ENCODE peak calls at places on chromosomes 13 and 19, in nine cellular contexts. C, E, Q, H, J, F, N, B and U are unnamed samples.

GRCh38 chr13:81104316-81104715 is 763.4 kb upstream of the SPRY2 start:
- DNase-seq in Q (no peak), E (no peak), H (no peak), N (no peak), F (no peak), B (no peak), C (no peak), J (no peak), U (no peak)

GRCh38 chr19:31470229-31470939 is 121.1 kb upstream of the TSHZ3 start:
- DNase-seq in B (no peak), C (no peak), N (no peak), J (no peak), F (no peak), E (no peak), Q (no peak), H (no peak), U (no peak)

GRCh38 chr19:14460935-14461334 is 14.2 kb downstream of the PTGER1 start:
- DNase-seq in H (no peak), F (no peak), J (no peak), B (no peak), E (no peak), C (no peak), N (no peak), Q (no peak), U (no peak)

GRCh38 chr13:31261241-31261640 is 61.5 kb downstream of the B3GLCT start:
- DNase-seq in H (no peak), E (no peak), F (no peak), J (no peak), Q (no peak), B (no peak), N (no peak), C (no peak), U (no peak)

GRCh38 chr13:66329988-66330429 is 900.1 kb downstream of the PCDH9 start:
- DNase-seq in B (no peak), E (no peak), Q (no peak), N (no peak), C (no peak), J (no peak), H (no peak), F (no peak), U (no peak)

GRCh38 chr13:102220681-102221228 is 181.1 kb downstream of the FGF14 start:
- DNase-seq in N (no peak), H (no peak), B (no peak), C (no peak), J (no peak), E (no peak), F (no peak), Q (no peak), U (no peak)

GRCh38 chr19:2798733-2799132 is 13.4 kb downstream of the THOP1 start:
- DNase-seq in Q (no peak), J (no peak), N (no peak), H (no peak), F (no peak), E (no peak), B (no peak), C (no peak), U (no peak)

GRCh38 chr19:18674616-18675015 is 8.9 kb upstream of the CRTC1 start:
- DNase-seq in F (no peak), N (no peak), C (no peak), B (no peak), J (no peak), Q (no peak), E (no peak), H (no peak), U (no peak)

GRCh38 chr13:82647540-82647939 is 1234.7 kb downstream of the SLITRK1 start:
- DNase-seq in E (no peak), F (no peak), H (no peak), C (no peak), J (no peak), N (no peak), B (no peak), Q (no peak), U (no peak)

GRCh38 chr13:74886496-74886895 is 595.5 kb downstream of the TBC1D4 start:
- DNase-seq in Q (no peak), J (no peak), B (no peak), E (no peak), C (no peak), H (no peak), F (no peak), N (no peak), U (no peak)

GRCh38 chr19:14786421-14786851 is 8.1 kb upstream of the ADGRE2 start:
- DNase-seq in N (no peak), H (peak), Q (no peak), B (peak), J (peak), C (no peak), E (peak), F (no peak), U (no peak)

GRCh38 chr19:39858541-39858940 is 12.4 kb upstream of the FBL start:
- DNase-seq in E (no peak), F (no peak), H (peak), B (peak), Q (no peak), N (no peak), C (no peak), J (no peak), U (no peak)

GRCh38 chr13:65825039-65825438 is 1405.1 kb downstream of the PCDH9 start:
- DNase-seq in Q (no peak), N (no peak), H (no peak), J (no peak), B (no peak), C (no peak), E (no peak), F (no peak), U (no peak)

GRCh38 chr19:50820086-50820485 is 3.5 kb downstream of the KLK1 start:
- DNase-seq in E (no peak), C (no peak), Q (no peak), N (no peak), B (no peak), F (no peak), J (peak), H (no peak), U (no peak)

GRCh38 chr19:56294557-56294956 is 20.1 kb downstream of the ZSCAN5A start:
- DNase-seq in B (no peak), Q (no peak), J (no peak), H (no peak), C (no peak), F (no peak), E (no peak), N (no peak), U (no peak)

GRCh38 chr13:48875071-48875470 is 100.6 kb upstream of the FNDC3A start:
- DNase-seq in N (no peak), B (no peak), E (no peak), J (no peak), C (no peak), F (no peak), H (no peak), Q (no peak), U (no peak)

GRCh38 chr13:48874165-48874564 is 101.5 kb upstream of the FNDC3A start:
- DNase-seq in F (no peak), B (no peak), Q (no peak), E (no peak), J (no peak), C (no peak), H (no peak), N (no peak), U (no peak)

GRCh38 chr13:48876289-48876688 is 99.4 kb upstream of the FNDC3A start:
- DNase-seq in H (no peak), N (no peak), E (no peak), Q (no peak), C (no peak), F (no peak), J (no peak), B (no peak), U (no peak)

GRCh38 chr13:48873081-48873480 is 102.6 kb upstream of the FNDC3A start:
- DNase-seq in H (no peak), J (no peak), B (no peak), C (no peak), N (no peak), Q (no peak), F (no peak), E (no peak), U (no peak)

DNA sequence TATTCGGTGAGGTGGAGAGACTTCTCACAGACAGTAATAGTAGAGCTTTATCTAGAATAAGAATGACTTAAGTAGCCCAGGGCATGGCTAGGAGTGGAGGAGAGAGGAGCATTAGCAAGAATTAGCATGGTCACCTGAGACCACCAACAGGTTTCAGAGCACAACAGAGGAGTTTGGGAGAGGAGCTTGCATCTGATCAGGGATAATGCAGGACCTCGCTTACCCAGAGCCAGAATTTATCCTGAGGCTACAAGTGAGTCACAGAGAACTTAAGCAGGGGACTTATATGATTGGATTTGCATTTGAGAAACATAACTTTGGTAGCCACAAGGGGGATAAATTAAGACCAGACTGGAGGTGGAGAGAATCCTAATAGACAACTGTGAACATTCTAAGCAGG is 102.1 kb upstream of the FNDC3A start:
- DNase-seq in B (no peak), Q (no peak), H (no peak), N (no peak), C (no peak), E (no peak), F (no peak), J (no peak), U (no peak)
- TF ChIP-seq CTCF in B (no peak), Q (peak), H (no peak), N (no peak), C (no peak), E (no peak), F (no peak), J (no peak), U (no peak)

DNA sequence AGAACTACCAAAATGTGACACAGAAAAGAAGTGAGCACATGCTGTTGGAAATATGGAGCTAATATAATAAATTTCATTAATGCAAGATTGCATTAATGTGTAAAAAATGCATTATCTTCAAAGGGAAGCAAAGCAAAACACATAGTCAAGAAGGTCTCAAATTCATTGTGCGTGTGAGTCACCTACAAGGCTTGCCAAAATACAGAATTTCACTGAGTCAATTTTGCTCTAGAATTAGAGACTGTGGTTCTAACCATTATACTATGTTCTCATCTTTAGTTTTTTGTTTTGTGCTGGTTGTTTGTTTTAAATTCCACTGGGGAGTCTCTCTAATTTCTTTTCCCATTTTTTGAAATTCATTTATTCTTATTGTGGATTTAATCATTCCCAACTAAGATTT is 149.8 kb upstream of the SLITRK1 start:
- DNase-seq in N (no peak), C (no peak), B (no peak), F (no peak), J (no peak), E (no peak), H (no peak), Q (no peak), U (no peak)
- TF ChIP-seq CTCF in N (no peak), C (no peak), B (no peak), F (no peak), J (no peak), E (no peak), H (no peak), Q (no peak), U (no peak)

GRCh38 chr19:17542042-17542441 is 13.4 kb upstream of the COLGALT1 start:
- DNase-seq in F (no peak), H (no peak), B (no peak), E (no peak), J (no peak), Q (no peak), N (no peak), C (no peak), U (no peak)

GRCh38 chr19:17538684-17539287 is 16.7 kb upstream of the COLGALT1 start:
- DNase-seq in F (no peak), B (no peak), H (no peak), N (no peak), C (no peak), Q (no peak), E (no peak), J (peak), U (no peak)

GRCh38 chr19:17541184-17541759 is 14.2 kb upstream of the COLGALT1 start:
- DNase-seq in C (no peak), E (no peak), Q (no peak), N (no peak), F (no peak), J (no peak), B (no peak), H (no peak), U (no peak)

GRCh38 chr19:17540174-17540573 is 15.3 kb upstream of the COLGALT1 start:
- DNase-seq in B (no peak), F (no peak), Q (no peak), C (no peak), H (peak), N (no peak), E (no peak), J (no peak), U (no peak)

DNA sequence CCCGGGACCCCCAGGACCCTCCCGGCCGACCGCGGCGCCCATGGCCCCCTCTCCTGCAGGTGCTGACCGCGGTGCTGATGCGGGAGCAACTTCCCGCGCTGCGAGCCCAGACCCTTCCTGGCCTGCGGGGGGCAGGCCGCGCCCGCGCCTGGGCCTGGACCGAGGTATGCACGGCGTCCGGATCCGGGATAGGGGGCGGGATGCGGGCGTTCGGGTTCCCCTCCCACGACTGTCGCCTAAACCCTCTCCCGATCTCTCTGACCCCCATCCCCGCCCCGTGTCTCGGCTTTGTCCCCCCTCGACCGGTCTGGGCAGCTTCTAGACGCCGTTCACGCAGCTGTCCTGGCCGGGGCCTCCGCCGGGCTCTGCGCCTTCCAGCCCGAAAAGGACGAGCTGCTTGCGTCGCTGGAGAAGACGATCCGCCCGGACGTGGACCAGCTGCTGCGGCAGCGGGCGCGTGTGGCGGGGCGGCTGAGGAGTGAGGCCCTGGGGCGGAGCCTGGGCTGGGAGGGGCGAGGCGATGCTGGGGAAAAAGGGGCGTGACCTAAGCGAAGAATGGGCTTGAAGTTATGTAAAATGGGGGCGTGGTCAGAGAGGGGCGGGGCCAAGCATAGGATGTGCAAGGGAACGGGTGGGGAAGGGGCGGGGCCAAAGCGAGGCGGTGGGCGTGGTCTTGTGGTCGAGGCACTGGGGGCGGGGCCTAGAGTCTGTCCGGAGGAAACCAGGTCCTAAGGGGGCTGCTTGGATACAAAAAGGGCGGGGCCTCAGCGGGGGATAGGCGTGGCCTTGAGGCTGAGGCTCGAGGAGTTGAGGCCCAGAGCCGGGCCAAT is 15.9 kb upstream of the COLGALT1 start:
- DNase-seq in H (peak), Q (peak), N (peak), F (peak), C (peak), J (peak), B (peak), E (peak), U (peak)
- TF ChIP-seq CTCF in H (peak), Q (peak), N (no peak), F (peak), C (peak), J (no peak), B (peak), E (no peak), U (no peak)

GRCh38 chr13:94660695-94661324 is 51.5 kb downstream of the SOX21 start:
- DNase-seq in J (peak), E (no peak), H (no peak), F (no peak), Q (no peak), C (no peak), B (no peak), N (no peak), U (no peak)
- TF ChIP-seq CTCF in J (peak), E (no peak), H (no peak), F (no peak), Q (peak), C (no peak), B (no peak), N (no peak), U (no peak)

GRCh38 chr19:58554494-58555368 is at the start of gene CHMP2A:
- DNase-seq in N (peak), J (peak), C (peak), E (peak), B (peak), Q (peak), H (peak), F (peak), U (peak)
- TF ChIP-seq CTCF in N (no peak), J (no peak), C (no peak), E (no peak), B (no peak), Q (no peak), H (no peak), F (no peak), U (no peak)

DNA sequence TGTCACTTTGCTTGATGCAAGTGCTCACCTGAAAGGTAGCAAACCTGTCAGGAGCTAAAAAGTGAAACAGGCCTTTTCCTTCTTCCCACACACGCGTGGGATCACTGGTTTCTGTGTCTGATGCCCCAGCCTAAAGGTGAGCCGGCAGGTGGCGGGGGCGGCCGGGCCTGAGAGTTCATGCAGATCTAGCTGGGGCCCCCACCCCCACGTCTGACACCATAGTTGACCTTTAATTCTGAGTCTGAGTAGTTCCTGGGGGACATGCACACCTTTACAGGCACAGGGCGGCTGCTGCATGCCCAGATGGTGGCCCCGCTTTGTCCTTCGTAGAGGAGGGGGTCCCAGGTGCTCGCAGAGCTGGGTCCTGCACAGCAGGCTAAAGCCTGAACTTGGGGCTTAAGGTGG is 345.3 kb downstream of the TEX29 start:
- DNase-seq in C (no peak), E (no peak), F (no peak), B (no peak), H (no peak), J (no peak), Q (no peak), N (no peak), U (no peak)
- TF ChIP-seq CTCF in C (no peak), E (no peak), F (no peak), B (no peak), H (no peak), J (no peak), Q (no peak), N (no peak), U (no peak)

GRCh38 chr19:4597278-4597974 is 37.9 kb upstream of the SEMA6B start:
- DNase-seq in N (no peak), H (no peak), Q (no peak), J (no peak), E (peak), C (no peak), F (no peak), B (no peak), U (no peak)
- TF ChIP-seq CTCF in N (no peak), H (no peak), Q (no peak), J (no peak), E (no peak), C (no peak), F (no peak), B (no peak), U (no peak)

DNA sequence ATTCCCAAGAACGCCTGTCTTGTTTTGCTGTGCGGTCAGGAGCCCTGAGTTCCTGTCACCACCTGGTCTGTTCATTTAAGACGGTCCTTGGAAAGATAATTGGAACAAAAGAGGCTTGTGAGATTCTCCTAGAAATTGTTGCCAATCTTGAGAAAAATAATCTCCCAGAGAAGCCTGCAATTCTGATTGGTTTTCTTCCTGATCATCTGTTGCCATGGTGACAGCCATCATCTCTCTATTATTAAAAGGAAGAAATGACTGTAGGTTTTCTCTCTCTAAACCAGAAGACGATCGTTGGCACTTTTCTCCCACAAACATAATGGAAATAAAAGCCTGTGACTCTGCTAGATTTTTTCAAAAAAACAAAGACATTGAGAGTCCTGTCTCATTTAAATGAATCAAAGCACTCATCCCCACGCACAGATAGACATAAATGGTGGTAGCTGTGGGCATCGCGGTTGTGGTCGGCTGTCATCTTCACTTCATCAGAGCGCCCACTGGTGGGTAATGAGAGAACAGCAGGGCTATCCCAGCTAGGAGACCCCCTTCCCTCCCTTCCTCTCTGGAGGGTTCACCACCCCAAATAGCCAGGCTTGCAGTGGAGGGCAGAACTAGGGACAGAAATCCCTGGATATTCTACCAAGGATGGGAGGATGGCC is 21.7 kb upstream of the CALM3 start:
- DNase-seq in N (no peak), H (no peak), J (peak), C (no peak), F (no peak), Q (no peak), E (peak), B (no peak), U (no peak)
- TF ChIP-seq CTCF in N (no peak), H (peak), J (peak), C (no peak), F (no peak), Q (peak), E (peak), B (peak), U (no peak)